ENCODE peak calls at places on chromosomes 3 and 15, in eight cellular contexts. One of them, this sample, is unnamed.

GRCh38 chr3:127394031-127394430 is 106.2 kb upstream of the PRR20G start:
- DNase-seq in CD4-positive, alpha-beta T cell: no peak
- DNase-seq in GM13976: no peak
- DNase-seq in A549: no peak
- DNase-seq in keratinocyte: no peak
- DNase-seq in thoracic aorta: no peak
- DNase-seq in stomach: no peak
- DNase-seq in GM12865: no peak
- DNase-seq in this sample: no peak

GRCh38 chr3:187739125-187739560 is 6.1 kb downstream of the BCL6 start:
- DNase-seq in CD4-positive, alpha-beta T cell: no peak
- DNase-seq in GM13976: peak; percentile 38
- DNase-seq in A549: no peak
- DNase-seq in keratinocyte: no peak
- DNase-seq in thoracic aorta: no peak
- DNase-seq in stomach: peak; percentile 56
- DNase-seq in GM12865: no peak
- DNase-seq in this sample: no peak

GRCh38 chr15:73809728-73810501 is 56.8 kb upstream of the INSYN1 start:
- DNase-seq in CD4-positive, alpha-beta T cell: no peak
- DNase-seq in GM13976: no peak
- DNase-seq in A549: no peak
- DNase-seq in keratinocyte: no peak
- DNase-seq in thoracic aorta: no peak
- DNase-seq in stomach: no peak
- DNase-seq in GM12865: no peak
- DNase-seq in this sample: no peak

GRCh38 chr3:73107215-73107614 is 45.8 kb downstream of the EBLN2 start:
- DNase-seq in CD4-positive, alpha-beta T cell: no peak
- DNase-seq in GM13976: no peak
- DNase-seq in A549: no peak
- DNase-seq in keratinocyte: no peak
- DNase-seq in thoracic aorta: no peak
- DNase-seq in stomach: no peak
- DNase-seq in GM12865: no peak
- DNase-seq in this sample: no peak

GRCh38 chr15:80825361-80826030 is 46.3 kb downstream of the CEMIP start:
- DNase-seq in CD4-positive, alpha-beta T cell: no peak
- DNase-seq in GM13976: no peak
- DNase-seq in A549: no peak
- DNase-seq in keratinocyte: no peak
- DNase-seq in thoracic aorta: no peak
- DNase-seq in stomach: no peak
- DNase-seq in GM12865: no peak
- DNase-seq in this sample: no peak

GRCh38 chr15:94456246-94456645 is 224.9 kb downstream of the MCTP2 start:
- DNase-seq in CD4-positive, alpha-beta T cell: no peak
- DNase-seq in GM13976: no peak
- DNase-seq in A549: no peak
- DNase-seq in keratinocyte: no peak
- DNase-seq in thoracic aorta: no peak
- DNase-seq in stomach: no peak
- DNase-seq in GM12865: no peak
- DNase-seq in this sample: no peak

GRCh38 chr15:70528270-70528706 is 235.1 kb downstream of the UACA start:
- DNase-seq in CD4-positive, alpha-beta T cell: peak; percentile 43
- DNase-seq in GM13976: peak; percentile 72
- DNase-seq in A549: no peak
- DNase-seq in keratinocyte: no peak
- DNase-seq in thoracic aorta: no peak
- DNase-seq in stomach: peak; percentile 55
- DNase-seq in GM12865: peak; percentile 83
- DNase-seq in this sample: peak; percentile 43

GRCh38 chr3:61593630-61594029 is 32.3 kb downstream of the PTPRG start:
- DNase-seq in CD4-positive, alpha-beta T cell: no peak
- DNase-seq in GM13976: no peak
- DNase-seq in A549: no peak
- DNase-seq in keratinocyte: no peak
- DNase-seq in thoracic aorta: no peak
- DNase-seq in stomach: no peak
- DNase-seq in GM12865: no peak
- DNase-seq in this sample: no peak

GRCh38 chr3:125202197-125202596 is 10.4 kb downstream of the SLC12A8 start:
- DNase-seq in CD4-positive, alpha-beta T cell: no peak
- DNase-seq in GM13976: no peak
- DNase-seq in A549: no peak
- DNase-seq in keratinocyte: no peak
- DNase-seq in thoracic aorta: no peak
- DNase-seq in stomach: no peak
- DNase-seq in GM12865: peak; percentile 78
- DNase-seq in this sample: no peak
- TF ChIP-seq CTCF in CD4-positive, alpha-beta T cell: no peak
- TF ChIP-seq CTCF in GM13976: peak; percentile 27
- TF ChIP-seq CTCF in A549: no peak
- TF ChIP-seq CTCF in keratinocyte: peak; percentile 19
- TF ChIP-seq CTCF in thoracic aorta: no peak
- TF ChIP-seq CTCF in stomach: no peak
- TF ChIP-seq CTCF in GM12865: peak; percentile 54
- TF ChIP-seq CTCF in this sample: peak; percentile 49

GRCh38 chr3:138890555-138891187 is 55.9 kb upstream of the PIK3CB start:
- DNase-seq in CD4-positive, alpha-beta T cell: no peak
- DNase-seq in GM13976: peak; percentile 63
- DNase-seq in A549: no peak
- DNase-seq in keratinocyte: no peak
- DNase-seq in thoracic aorta: no peak
- DNase-seq in stomach: no peak
- DNase-seq in GM12865: peak; percentile 49
- DNase-seq in this sample: no peak

GRCh38 chr3:138889792-138890191 is 55.1 kb upstream of the PIK3CB start:
- DNase-seq in CD4-positive, alpha-beta T cell: no peak
- DNase-seq in GM13976: no peak
- DNase-seq in A549: no peak
- DNase-seq in keratinocyte: no peak
- DNase-seq in thoracic aorta: no peak
- DNase-seq in stomach: no peak
- DNase-seq in GM12865: no peak
- DNase-seq in this sample: no peak

DNA sequence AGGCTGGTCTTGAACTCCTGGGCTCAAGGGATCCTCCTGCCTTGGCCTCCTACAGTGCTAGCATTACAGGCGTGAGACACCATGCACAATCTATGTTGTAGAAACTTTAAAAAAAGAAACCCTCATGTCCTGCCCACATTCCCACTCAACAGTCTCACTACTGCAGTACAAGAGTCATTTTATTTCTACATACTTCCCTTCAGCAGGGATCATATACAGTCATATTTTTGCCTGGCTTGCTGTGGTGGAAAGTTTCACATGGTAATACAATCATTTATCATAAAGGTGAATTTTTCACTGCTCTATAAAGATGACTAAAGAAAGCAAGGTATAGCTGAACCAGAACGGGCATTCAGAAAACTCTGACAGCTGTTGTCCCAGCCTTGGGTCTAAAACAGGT is 53.8 kb upstream of the PIK3CB start:
- DNase-seq in CD4-positive, alpha-beta T cell: no peak
- DNase-seq in GM13976: no peak
- DNase-seq in A549: no peak
- DNase-seq in keratinocyte: no peak
- DNase-seq in thoracic aorta: no peak
- DNase-seq in stomach: no peak
- DNase-seq in GM12865: peak; percentile 17
- DNase-seq in this sample: no peak
- TF ChIP-seq CTCF in CD4-positive, alpha-beta T cell: no peak
- TF ChIP-seq CTCF in GM13976: no peak
- TF ChIP-seq CTCF in A549: no peak
- TF ChIP-seq CTCF in keratinocyte: no peak
- TF ChIP-seq CTCF in thoracic aorta: no peak
- TF ChIP-seq CTCF in stomach: no peak
- TF ChIP-seq CTCF in GM12865: no peak
- TF ChIP-seq CTCF in this sample: no peak

GRCh38 chr15:49622561-49622960 is 1.7 kb downstream of the DTWD1 start:
- DNase-seq in CD4-positive, alpha-beta T cell: no peak
- DNase-seq in GM13976: no peak
- DNase-seq in A549: no peak
- DNase-seq in keratinocyte: no peak
- DNase-seq in thoracic aorta: no peak
- DNase-seq in stomach: no peak
- DNase-seq in GM12865: no peak
- DNase-seq in this sample: no peak
- TF ChIP-seq CTCF in CD4-positive, alpha-beta T cell: no peak
- TF ChIP-seq CTCF in GM13976: no peak
- TF ChIP-seq CTCF in A549: no peak
- TF ChIP-seq CTCF in keratinocyte: no peak
- TF ChIP-seq CTCF in thoracic aorta: no peak
- TF ChIP-seq CTCF in stomach: no peak
- TF ChIP-seq CTCF in GM12865: no peak
- TF ChIP-seq CTCF in this sample: no peak

GRCh38 chr3:156761713-156762575 is 64.2 kb upstream of the LEKR1 start:
- DNase-seq in CD4-positive, alpha-beta T cell: no peak
- DNase-seq in GM13976: no peak
- DNase-seq in A549: no peak
- DNase-seq in keratinocyte: no peak
- DNase-seq in thoracic aorta: no peak
- DNase-seq in stomach: no peak
- DNase-seq in GM12865: no peak
- DNase-seq in this sample: no peak
- TF ChIP-seq CTCF in CD4-positive, alpha-beta T cell: no peak
- TF ChIP-seq CTCF in GM13976: no peak
- TF ChIP-seq CTCF in A549: no peak
- TF ChIP-seq CTCF in keratinocyte: no peak
- TF ChIP-seq CTCF in thoracic aorta: no peak
- TF ChIP-seq CTCF in stomach: no peak
- TF ChIP-seq CTCF in GM12865: no peak
- TF ChIP-seq CTCF in this sample: no peak

DNA sequence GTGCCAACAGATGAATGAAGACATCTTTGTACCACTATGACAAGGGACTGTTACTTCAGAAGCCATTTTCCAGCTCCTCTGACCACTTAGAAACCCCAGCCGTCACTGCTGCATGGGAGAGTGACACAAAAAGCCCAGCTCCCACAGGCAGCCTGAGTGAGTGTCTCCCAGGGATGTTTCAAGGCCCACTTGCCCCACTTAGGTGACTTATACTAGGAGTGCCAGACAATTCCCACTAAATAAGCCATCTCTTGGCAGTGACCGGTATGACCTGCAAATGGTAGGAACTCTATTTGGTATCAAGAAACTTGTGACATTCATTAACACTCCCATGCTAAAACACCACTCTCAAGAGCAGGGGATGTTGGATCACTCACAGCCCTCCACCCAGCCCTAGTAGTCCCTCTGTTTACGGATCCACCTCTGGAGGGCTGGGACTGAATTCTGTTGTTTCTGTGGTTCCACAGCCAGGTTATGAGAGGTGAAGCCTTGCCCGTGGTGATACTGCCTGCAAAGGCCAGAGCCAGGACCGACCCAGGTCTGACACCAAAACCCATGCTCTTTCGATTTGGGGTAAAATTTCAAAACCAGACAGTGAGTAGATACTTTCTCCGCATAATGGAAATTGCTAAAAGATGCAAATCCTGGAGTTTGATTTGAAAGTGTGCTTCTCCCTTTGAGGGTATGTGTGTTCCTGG is 14.6 kb downstream of the RBP1 start:
- DNase-seq in CD4-positive, alpha-beta T cell: no peak
- DNase-seq in GM13976: no peak
- DNase-seq in A549: no peak
- DNase-seq in keratinocyte: no peak
- DNase-seq in thoracic aorta: no peak
- DNase-seq in stomach: no peak
- DNase-seq in GM12865: no peak
- DNase-seq in this sample: peak; percentile 29
- TF ChIP-seq CTCF in CD4-positive, alpha-beta T cell: no peak
- TF ChIP-seq CTCF in GM13976: no peak
- TF ChIP-seq CTCF in A549: no peak
- TF ChIP-seq CTCF in keratinocyte: no peak
- TF ChIP-seq CTCF in thoracic aorta: no peak
- TF ChIP-seq CTCF in stomach: no peak
- TF ChIP-seq CTCF in GM12865: no peak
- TF ChIP-seq CTCF in this sample: no peak

GRCh38 chr15:59632714-59633113 is 21.1 kb downstream of the GCNT3 start:
- DNase-seq in CD4-positive, alpha-beta T cell: no peak
- DNase-seq in GM13976: no peak
- DNase-seq in A549: peak; percentile 54
- DNase-seq in keratinocyte: no peak
- DNase-seq in thoracic aorta: no peak
- DNase-seq in stomach: no peak
- DNase-seq in GM12865: no peak
- DNase-seq in this sample: no peak
- TF ChIP-seq CTCF in CD4-positive, alpha-beta T cell: no peak
- TF ChIP-seq CTCF in GM13976: no peak
- TF ChIP-seq CTCF in A549: peak; percentile 63
- TF ChIP-seq CTCF in keratinocyte: peak; percentile 60
- TF ChIP-seq CTCF in thoracic aorta: no peak
- TF ChIP-seq CTCF in stomach: no peak
- TF ChIP-seq CTCF in GM12865: peak; percentile 12
- TF ChIP-seq CTCF in this sample: peak; percentile 58

DNA sequence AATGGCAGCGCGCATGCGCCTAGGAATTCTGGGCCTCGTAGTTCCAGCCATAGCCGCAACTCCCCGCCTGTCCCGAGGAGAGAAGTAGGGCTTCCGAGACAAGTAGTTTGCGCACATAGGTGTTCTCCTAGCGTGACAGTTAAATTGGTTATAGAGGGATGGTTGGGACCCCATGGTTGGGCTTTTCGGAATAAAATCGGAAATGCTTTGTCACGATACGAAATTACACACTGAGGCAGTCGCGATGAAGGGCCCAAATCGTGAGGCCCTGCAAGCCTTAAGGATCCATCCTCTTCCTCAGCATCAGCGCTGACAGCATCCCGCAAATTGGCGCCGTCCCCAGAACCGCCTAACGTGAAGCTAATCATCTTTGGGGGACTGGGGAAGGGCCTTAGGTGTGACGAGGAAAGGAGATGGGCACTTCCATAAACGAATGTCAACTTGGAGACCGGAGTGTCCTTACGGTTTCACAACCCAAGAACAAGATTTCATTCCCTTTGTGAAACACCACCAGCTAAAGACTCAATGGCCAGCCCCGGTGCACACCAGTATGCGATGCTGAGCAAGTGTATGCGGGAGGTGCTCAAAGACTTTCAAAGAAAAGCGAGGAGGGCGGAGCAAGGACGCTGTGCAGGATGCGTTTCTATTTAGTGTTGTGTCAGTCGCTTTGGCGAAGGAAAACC is 612 bp upstream of the TTBK2 start:
- DNase-seq in CD4-positive, alpha-beta T cell: peak; percentile 41
- DNase-seq in GM13976: no peak
- DNase-seq in A549: no peak
- DNase-seq in keratinocyte: no peak
- DNase-seq in thoracic aorta: no peak
- DNase-seq in stomach: peak; percentile 27
- DNase-seq in GM12865: peak; percentile 35
- DNase-seq in this sample: no peak
- TF ChIP-seq CTCF in CD4-positive, alpha-beta T cell: no peak
- TF ChIP-seq CTCF in GM13976: no peak
- TF ChIP-seq CTCF in A549: no peak
- TF ChIP-seq CTCF in keratinocyte: no peak
- TF ChIP-seq CTCF in thoracic aorta: peak; percentile 35
- TF ChIP-seq CTCF in stomach: no peak
- TF ChIP-seq CTCF in GM12865: no peak
- TF ChIP-seq CTCF in this sample: peak; percentile 40

DNA sequence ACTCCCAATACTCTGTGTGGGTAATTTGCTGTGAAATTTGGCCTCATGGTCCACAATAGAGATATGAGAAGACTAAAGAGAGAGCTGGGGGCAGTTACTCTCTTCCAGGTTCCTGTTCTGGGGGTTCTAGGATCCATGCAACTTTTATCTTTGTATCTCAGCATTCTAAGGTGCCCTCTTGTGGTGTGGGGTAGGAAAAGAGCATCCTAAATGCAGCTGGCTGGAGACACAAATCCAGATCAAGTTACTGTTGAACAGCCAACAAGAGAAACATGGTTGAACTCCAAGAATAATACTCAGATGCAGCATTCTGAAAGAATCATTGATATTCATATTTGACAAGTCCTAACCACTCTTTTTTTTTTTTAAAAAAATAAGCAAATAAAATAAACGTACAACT is 238.2 kb downstream of the GREM1 start:
- DNase-seq in CD4-positive, alpha-beta T cell: no peak
- DNase-seq in GM13976: peak; percentile 49
- DNase-seq in A549: peak; percentile 55
- DNase-seq in keratinocyte: no peak
- DNase-seq in thoracic aorta: no peak
- DNase-seq in stomach: no peak
- DNase-seq in GM12865: peak; percentile 52
- DNase-seq in this sample: no peak
- TF ChIP-seq CTCF in CD4-positive, alpha-beta T cell: no peak
- TF ChIP-seq CTCF in GM13976: peak; percentile 39
- TF ChIP-seq CTCF in A549: peak; percentile 84
- TF ChIP-seq CTCF in keratinocyte: peak; percentile 52
- TF ChIP-seq CTCF in thoracic aorta: peak; percentile 36
- TF ChIP-seq CTCF in stomach: peak; percentile 23
- TF ChIP-seq CTCF in GM12865: peak; percentile 49
- TF ChIP-seq CTCF in this sample: peak; percentile 69